ENCODE peak calls at places on chromosomes 4 and X, in five cellular contexts. S is HepG2, D is IMR-90, O is sigmoid colon, U is esophagus squamous epithelium. N is an unnamed sample.

GRCh38 chr4:183157215-183157614 is 58.2 kb downstream of the WWC2 start:
- DNase-seq in S (no peak), D (no peak), O (no peak), U (no peak), N (no peak)

GRCh38 chr4:16176621-16177020 is 49.6 kb downstream of the TAPT1 start:
- DNase-seq in S (no peak), D (no peak), O (no peak), U (no peak), N (no peak)

GRCh38 chrX:10492250-10492649 is 128.1 kb downstream of the MID1 start:
- DNase-seq in S (no peak), D (no peak), O (no peak), U (no peak), N (no peak)

GRCh38 chr4:94978904-94979303 is 221.1 kb downstream of the BMPR1B start:
- DNase-seq in S (no peak), D (peak; percentile 62), O (no peak), U (no peak), N (no peak)

GRCh38 chr4:141132689-141133145 is 552 bp downstream of the RNF150 start:
- DNase-seq in S (no peak), D (peak; percentile 29), O (peak; percentile 81), U (no peak), N (peak; percentile 46)

GRCh38 chrX:49282647-49283011 is 13.0 kb downstream of the PPP1R3F start:
- DNase-seq in S (no peak), D (peak; percentile 33), O (peak; percentile 65), U (no peak), N (no peak)

GRCh38 chr4:168259096-168259495 is 59.5 kb downstream of the DDX60 start:
- DNase-seq in S (no peak), D (no peak), O (no peak), U (no peak), N (no peak)

GRCh38 chrX:13937370-13938052 is 92.2 kb downstream of the GEMIN8 start:
- DNase-seq in S (no peak), D (peak; percentile 53), O (no peak), U (no peak), N (no peak)

GRCh38 chr4:8010618-8011017 is 71.0 kb upstream of the AFAP1 start:
- DNase-seq in S (peak; percentile 41), D (peak; percentile 57), O (peak; percentile 78), U (no peak), N (no peak)

GRCh38 chr4:103076777-103077347 is 301 bp upstream of the SLC9B2 start:
- DNase-seq in S (no peak), D (no peak), O (no peak), U (no peak), N (no peak)

GRCh38 chr4:23084559-23085248 is 392.0 kb downstream of the GBA3 start:
- DNase-seq in S (no peak), D (no peak), O (no peak), U (no peak), N (no peak)

GRCh38 chrX:4710618-4711433 is 997.4 kb upstream of the PRKX start:
- DNase-seq in S (peak; percentile 23), D (no peak), O (no peak), U (no peak), N (no peak)

GRCh38 chr4:164081801-164082200 is 587.3 kb downstream of the TMA16 start:
- DNase-seq in S (no peak), D (no peak), O (no peak), U (no peak), N (no peak)

DNA sequence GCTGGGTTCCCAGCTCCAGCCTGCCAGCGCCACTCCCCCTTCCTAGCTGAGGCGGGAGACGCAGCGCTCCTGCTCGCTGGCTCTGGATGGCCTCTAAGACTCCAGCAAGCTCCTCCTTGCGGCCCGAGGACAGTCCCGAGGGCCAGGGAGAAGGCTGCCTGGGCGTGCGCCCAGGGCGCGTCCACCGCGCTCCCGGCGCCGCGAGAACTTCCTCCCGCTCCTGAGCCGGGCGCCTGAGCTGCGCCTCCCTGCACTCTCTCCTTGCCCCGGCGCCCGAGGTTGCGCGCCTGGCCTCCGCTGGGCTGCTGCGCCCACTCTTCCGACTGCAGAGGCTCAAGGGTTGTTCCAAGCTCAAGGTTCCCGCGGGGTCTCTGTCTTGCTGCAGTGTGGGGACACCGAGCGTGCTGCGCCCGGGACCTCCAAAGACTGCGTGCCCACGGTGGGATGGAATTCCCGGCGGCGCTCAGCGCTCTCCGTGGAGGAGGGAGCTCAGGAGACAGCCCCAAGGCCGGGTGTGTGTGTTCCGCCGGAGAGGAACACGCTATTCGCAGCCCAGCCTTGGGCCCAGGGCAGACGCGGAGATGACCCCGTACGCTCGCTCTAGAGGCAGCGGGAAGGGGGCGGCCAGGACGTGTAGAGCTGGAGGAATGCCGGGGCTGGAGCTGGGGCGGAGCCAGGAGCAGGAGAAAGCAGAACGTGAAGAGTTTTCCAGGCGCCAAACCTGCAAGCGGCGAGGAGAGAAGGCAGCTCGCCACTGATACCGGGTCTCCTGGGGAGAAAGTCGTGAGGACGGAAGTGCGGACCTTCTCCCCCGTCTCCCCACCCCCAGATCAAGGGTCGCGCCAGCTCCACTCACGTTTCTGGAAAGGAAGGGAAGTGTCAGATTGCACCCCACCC is at the start of gene ARHGAP6:
- DNase-seq in S (no peak), D (peak; percentile 20), O (peak; percentile 92), U (no peak), N (peak; percentile 44)
- TF ChIP-seq POLR2A in S (no peak), D (no peak), O (no peak), U (no peak), N (no peak)

DNA sequence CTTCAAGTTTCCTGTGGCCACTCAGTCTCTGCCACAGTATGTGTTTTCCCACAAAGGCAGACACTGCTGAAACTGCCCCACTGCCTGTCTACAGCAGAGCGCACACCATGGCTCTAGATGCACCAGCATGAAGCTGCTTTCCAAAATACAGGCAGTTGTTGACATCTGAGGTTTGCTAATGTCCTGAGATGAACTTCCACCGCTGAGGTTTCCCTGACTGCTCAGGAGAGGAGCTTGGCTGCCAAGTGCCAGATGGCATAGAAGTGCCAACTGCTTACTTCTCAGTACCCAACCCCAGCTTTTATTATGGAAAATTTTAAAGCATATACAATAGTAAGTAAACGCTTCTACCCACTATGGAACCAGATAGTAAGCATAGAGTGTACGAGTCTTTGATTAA is 61.0 kb upstream of the EXOC1L start:
- DNase-seq in S (no peak), D (no peak), O (no peak), U (no peak), N (no peak)
- H3K27ac ChIP-seq in S (no peak overlapping the region), D (no peak overlapping the region), O (no peak overlapping the region), U (peak overlapping the region; percentile 64), N (no peak overlapping the region)

GRCh38 chrX:118459494-118459893 is 36.1 kb upstream of the DOCK11 start:
- DNase-seq in S (peak; percentile 23), D (peak; percentile 47), O (no peak), U (no peak), N (no peak)
- TF ChIP-seq CTCF in S (peak; percentile 49), D (peak; percentile 67), O (peak; percentile 42), U (peak; percentile 30), N (peak; percentile 63)

GRCh38 chr4:186755550-186756519 is 32.2 kb upstream of the FAT1 start:
- DNase-seq in S (peak; percentile 97), D (peak; percentile 22), O (no peak), U (no peak), N (no peak)
- TF ChIP-seq POLR2A in S (no peak), D (no peak), O (no peak), U (no peak), N (peak; percentile 68)

DNA sequence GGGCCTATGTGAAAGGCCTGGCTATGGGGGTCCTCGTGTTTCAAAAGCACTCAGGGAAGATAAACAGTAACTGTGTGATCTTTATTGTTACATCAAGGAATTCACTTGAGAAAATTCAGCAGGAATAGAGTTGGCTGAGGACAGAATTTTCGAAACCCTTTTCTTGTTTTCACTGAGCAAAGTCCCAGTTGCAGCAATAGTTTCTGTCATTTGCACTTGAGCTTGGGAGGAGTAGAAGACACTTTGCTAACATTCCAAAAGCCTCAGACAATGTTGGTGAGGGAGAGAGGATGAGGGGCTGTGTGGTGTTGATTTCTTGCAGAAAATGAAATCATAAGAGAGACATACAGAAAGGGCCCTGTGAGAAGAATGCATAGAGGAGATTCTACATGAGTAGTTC is 151.9 kb upstream of the DIPK2B start:
- DNase-seq in S (no peak), D (no peak), O (no peak), U (no peak), N (no peak)
- H3K27ac ChIP-seq in S (no peak overlapping the region), D (peak overlapping the region; percentile 7), O (no peak overlapping the region), U (no peak overlapping the region), N (no peak overlapping the region)

GRCh38 chr4:13645075-13645474 is 17.6 kb upstream of the BOD1L1 start:
- DNase-seq in S (no peak), D (no peak), O (no peak), U (no peak), N (no peak)
- TF ChIP-seq CTCF in S (no peak), D (no peak), O (no peak), U (no peak), N (no peak)

DNA sequence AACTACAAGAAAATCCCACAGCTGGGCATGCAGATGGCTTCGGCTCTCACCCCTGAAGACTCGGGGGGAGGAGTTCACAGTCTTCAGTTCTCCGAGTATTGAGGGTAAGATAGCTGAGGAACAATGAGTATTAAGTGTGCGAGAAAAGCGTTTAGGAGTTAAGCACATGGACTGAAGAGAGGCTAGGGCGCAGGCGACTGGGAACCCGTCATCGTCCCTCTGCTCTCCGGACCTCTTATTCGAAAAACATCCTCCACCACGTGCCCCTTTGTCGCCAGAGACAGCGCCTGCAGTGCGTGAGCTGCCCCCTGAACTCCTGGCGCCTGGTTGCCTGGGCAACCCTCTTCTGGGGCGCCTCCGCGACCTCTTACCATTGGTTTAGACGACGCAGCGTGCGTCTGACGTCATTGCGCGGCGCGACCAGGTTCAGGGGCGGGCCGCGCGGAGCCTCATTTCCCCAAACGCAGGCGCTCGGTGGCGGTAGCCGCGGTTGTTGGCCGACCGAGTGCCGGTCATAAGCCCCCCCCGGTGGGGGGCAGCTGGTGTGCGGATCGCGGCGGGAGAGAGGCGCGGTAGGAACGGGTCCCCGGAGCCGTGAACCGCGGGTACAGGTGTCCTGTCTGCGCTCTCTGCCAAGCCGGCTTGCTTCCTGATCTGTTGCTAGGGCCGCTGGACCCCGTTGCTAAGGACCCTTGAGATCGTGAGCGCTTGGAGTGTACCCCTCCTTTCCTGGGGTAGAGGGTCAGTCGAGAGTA is at the start of gene PACRGL:
- DNase-seq in S (peak; percentile 91), D (peak; percentile 91), O (peak; percentile 97), U (peak; percentile 62), N (peak; percentile 95)
- TF ChIP-seq POLR2A in S (peak; percentile 66), D (peak; percentile 80), O (peak; percentile 18), U (no peak), N (peak; percentile 55)

GRCh38 chr4:2378408-2378807 is 40.0 kb downstream of the ZFYVE28 start:
- DNase-seq in S (no peak), D (no peak), O (no peak), U (no peak), N (no peak)

GRCh38 chr4:2384245-2384644 is 34.2 kb downstream of the ZFYVE28 start:
- DNase-seq in S (no peak), D (no peak), O (no peak), U (no peak), N (no peak)

GRCh38 chr4:2377241-2377640 is 41.2 kb downstream of the ZFYVE28 start:
- DNase-seq in S (no peak), D (no peak), O (no peak), U (no peak), N (no peak)

GRCh38 chr4:2375427-2375826 is 43.0 kb downstream of the ZFYVE28 start:
- DNase-seq in S (no peak), D (no peak), O (no peak), U (no peak), N (no peak)

DNA sequence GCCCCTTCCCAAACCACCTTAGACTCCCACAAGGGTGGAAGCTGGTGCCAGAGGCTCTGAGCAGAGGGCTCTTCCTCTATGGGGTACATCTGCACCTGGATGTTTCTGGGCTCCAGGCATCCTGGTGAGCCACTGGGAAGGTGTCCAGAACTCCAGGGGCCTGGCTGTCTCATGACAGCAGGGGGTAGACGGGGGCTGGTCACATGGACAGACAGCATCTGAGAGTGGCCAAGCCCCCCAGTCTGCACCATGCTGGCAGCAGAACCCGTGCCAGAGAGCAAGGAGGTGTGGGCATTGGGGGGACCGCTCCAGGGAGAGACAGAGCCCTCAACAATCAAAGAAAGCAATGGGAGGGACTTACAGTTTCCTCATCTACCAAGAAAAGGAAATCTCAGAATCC is 39.5 kb downstream of the ZFYVE28 start:
- DNase-seq in S (no peak), D (no peak), O (no peak), U (no peak), N (no peak)
- H3K27ac ChIP-seq in S (no peak overlapping the region), D (no peak overlapping the region), O (no peak overlapping the region), U (no peak overlapping the region), N (no peak overlapping the region)